ENCODE peak calls at places on chromosome X, in four cellular contexts. I, Q, L and J are unnamed samples.

GRCh38 chrX:118066867-118067515 is 49.6 kb downstream of the KLHL13 start:
- DNase-seq in I (no peak), Q (no peak), L (no peak), J (no peak)

GRCh38 chrX:16496175-16496574 is 153.8 kb upstream of the S100G start:
- DNase-seq in I (no peak), Q (no peak), L (no peak), J (no peak)

GRCh38 chrX:130999360-130999759 is 58.8 kb upstream of the ARHGAP36 start:
- DNase-seq in I (no peak), Q (no peak), L (no peak), J (no peak)

GRCh38 chrX:107440187-107440586 is 9.3 kb upstream of the FRMPD3 start:
- DNase-seq in I (no peak), Q (no peak), L (no peak), J (no peak)

GRCh38 chrX:11461181-11462001 is 168.2 kb downstream of the AMELX start:
- DNase-seq in I (no peak), Q (no peak), L (peak), J (no peak)

GRCh38 chrX:54891573-54891972 is 29.1 kb upstream of the TRO start:
- DNase-seq in I (no peak), Q (no peak), L (peak), J (no peak)

GRCh38 chrX:154374361-154375155 is at the start of gene FLNA:
- DNase-seq in I (no peak), Q (no peak), L (no peak), J (no peak)

GRCh38 chrX:131264053-131264452 is 25.1 kb downstream of the IGSF1 start:
- DNase-seq in I (no peak), Q (no peak), L (no peak), J (no peak)

GRCh38 chrX:75746891-75747639 is 38.0 kb downstream of the MAGEE2 start:
- DNase-seq in I (peak), Q (no peak), L (peak), J (no peak)

GRCh38 chrX:134753185-134754008 is 95.1 kb upstream of the PLAC1 start:
- DNase-seq in I (no peak), Q (no peak), L (peak), J (no peak)
- TF ChIP-seq CTCF in I (no peak), Q (no peak), L (peak), J (peak)

GRCh38 chrX:132833373-132833772 is 125.1 kb downstream of the HS6ST2 start:
- DNase-seq in I (no peak), Q (no peak), L (no peak), J (no peak)

GRCh38 chrX:132836471-132836870 is 122.0 kb downstream of the HS6ST2 start:
- DNase-seq in I (no peak), Q (no peak), L (no peak), J (no peak)

GRCh38 chrX:132834741-132835140 is 123.7 kb downstream of the HS6ST2 start:
- DNase-seq in I (no peak), Q (no peak), L (no peak), J (no peak)

GRCh38 chrX:132831336-132831973 is 127.0 kb downstream of the HS6ST2 start:
- DNase-seq in I (no peak), Q (no peak), L (no peak), J (no peak)

GRCh38 chrX:132834109-132834508 is 124.3 kb downstream of the HS6ST2 start:
- DNase-seq in I (no peak), Q (no peak), L (no peak), J (no peak)
- TF ChIP-seq CTCF in I (no peak), Q (no peak), L (no peak), J (no peak)

GRCh38 chrX:120999413-120999812 is 13.9 kb upstream of the CT47A1 start:
- DNase-seq in I (no peak), Q (no peak), L (no peak), J (no peak)

DNA sequence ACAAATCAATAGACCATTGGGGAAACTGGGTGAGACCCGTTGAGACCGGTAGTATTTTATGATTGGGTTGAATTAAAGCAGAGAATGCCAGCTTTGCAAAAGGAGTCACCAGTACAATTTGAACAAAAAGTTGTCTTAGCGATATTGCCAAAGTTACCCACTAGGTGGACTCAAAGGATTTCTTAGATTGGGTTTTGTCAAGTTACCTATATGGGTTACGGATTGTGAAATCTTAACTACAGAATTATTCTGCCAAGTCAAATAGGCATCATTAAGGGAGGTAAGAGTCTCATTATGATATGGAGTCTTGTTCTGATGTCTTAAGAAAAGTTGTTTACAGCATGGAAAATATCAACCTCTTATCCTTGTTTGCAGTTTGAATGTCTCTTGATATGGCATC is 15.0 kb upstream of the CT47A1 start:
- DNase-seq in I (no peak), Q (no peak), L (peak), J (no peak)
- TF ChIP-seq CTCF in I (peak), Q (no peak), L (peak), J (peak)

GRCh38 chrX:115909017-115909416 is 261.5 kb upstream of the AGTR2 start:
- DNase-seq in I (no peak), Q (no peak), L (no peak), J (no peak)

GRCh38 chrX:115906276-115906675 is 264.3 kb upstream of the AGTR2 start:
- DNase-seq in I (no peak), Q (no peak), L (no peak), J (no peak)

GRCh38 chrX:115902995-115903394 is 267.5 kb upstream of the AGTR2 start:
- DNase-seq in I (no peak), Q (no peak), L (no peak), J (no peak)

GRCh38 chrX:115911967-115912366 is 258.6 kb upstream of the AGTR2 start:
- DNase-seq in I (no peak), Q (no peak), L (no peak), J (no peak)

DNA sequence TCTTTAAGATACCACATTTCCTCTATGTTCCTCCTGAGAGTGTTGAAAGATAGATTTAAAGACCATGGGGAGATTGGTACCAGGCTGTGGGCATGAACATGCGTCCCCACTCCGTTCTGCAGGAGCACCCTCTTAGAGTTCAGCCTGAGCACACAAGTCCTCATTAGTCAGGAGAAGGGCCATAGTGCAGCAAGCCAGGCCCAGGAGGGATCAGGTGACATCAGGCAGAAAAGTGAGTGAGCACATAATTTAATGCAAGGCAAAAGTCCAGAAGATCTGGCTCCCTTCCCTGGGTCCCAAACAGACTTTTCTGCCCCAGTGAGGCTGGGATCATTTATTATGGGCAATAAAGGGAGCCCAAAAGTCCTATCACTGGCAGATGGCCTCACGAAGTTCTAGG is 263.7 kb upstream of the AGTR2 start:
- DNase-seq in I (no peak), Q (no peak), L (no peak), J (no peak)
- TF ChIP-seq CTCF in I (no peak), Q (no peak), L (no peak), J (no peak)

DNA sequence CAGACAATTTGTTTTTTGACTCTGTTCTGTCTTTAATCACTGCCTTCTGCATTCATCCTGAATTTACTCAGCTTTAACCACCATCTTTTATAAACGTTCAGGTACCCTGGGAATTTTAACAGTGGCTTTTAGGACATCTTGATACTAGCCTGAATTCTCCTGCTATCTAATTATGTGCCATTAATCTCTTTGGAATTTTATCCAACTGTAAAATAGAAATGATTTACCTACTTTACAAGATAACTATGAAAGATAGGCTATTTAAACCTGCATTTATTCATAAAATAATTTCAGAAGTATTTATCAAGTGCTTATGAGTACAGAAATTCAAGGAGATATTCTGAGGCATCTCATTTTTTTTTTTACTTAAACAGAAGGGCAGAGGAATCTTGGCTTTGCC is 146.5 kb upstream of the PLAC1 start:
- DNase-seq in I (no peak), Q (no peak), L (no peak), J (no peak)
- TF ChIP-seq CTCF in I (no peak), Q (no peak), L (no peak), J (no peak)

DNA sequence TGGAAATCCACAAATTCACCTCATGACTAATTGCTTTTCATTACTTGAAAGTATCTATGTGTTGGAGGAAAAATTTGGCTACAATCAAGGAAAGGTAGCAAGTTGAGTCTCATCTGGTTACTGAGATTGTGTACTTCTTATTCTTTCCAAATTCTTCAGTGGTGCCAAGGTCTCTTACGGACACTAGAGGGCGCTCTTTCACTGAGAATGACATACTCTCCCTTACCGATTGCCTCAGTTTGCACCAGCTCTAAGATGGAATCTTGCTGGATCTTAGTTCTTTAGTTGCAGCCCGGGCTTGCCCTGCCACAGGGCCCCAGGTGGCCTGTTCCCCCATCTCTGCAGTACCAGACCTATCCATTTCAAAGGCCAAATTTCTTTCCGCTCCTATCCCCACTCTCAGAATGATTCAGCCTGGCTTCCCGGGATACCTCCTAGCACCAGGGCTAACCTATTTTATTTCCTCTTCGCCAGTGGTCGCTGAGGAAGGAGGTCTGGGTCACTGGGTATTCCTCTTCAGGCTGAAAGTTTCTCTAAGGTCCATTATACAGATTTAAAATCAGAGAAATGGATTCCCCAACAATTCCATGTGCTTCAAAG is 24.6 kb upstream of the GPR50 start:
- DNase-seq in I (no peak), Q (no peak), L (peak), J (no peak)
- TF ChIP-seq CTCF in I (peak), Q (peak), L (peak), J (peak)

GRCh38 chrX:115913575-115913974 is 257.0 kb upstream of the AGTR2 start:
- DNase-seq in I (no peak), Q (no peak), L (no peak), J (no peak)

DNA sequence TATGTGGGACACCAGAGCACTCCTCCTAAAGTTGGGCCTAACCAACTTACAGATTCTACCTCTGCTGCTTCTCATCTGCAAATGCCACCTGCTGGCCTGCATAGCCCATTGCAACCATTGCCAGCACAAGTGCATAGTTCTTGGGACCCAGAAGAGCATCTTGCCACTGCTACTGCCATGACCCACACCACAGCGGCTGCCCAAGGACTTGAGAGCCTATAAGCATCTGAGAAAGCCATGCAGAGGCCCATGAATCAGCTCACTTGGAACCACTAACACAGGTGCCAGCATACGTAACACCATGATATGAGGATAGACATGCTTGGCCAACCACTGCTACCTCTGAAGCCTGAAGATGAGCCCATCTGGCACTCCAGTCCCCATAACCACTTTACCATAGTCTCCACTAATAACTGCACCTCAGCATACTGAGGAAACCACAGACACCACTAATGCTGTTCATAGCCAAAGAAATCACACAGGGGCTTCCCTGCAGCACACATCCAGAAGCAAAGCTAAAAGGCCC is 258.1 kb upstream of the AGTR2 start:
- DNase-seq in I (no peak), Q (no peak), L (peak), J (no peak)
- TF ChIP-seq CTCF in I (no peak), Q (no peak), L (peak), J (no peak)

DNA sequence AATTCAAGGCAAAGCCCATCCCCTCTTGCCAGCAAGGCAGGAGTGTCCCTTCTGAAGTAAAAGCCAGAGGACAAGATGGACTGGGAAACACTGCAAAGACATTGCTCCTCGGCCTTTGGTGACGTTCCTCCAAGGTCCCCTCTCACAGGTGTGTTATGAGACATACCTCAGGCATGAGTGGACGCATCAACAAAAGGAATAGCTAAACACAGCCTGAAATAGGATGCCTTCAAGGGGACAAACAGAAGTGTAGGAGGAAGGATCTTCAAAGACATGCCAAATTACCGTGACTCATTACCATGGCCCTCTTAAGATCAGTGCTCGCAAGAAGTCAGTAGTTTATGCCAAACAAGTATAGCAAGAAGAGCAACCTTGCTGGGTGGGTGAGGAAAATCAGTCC is 6.0 kb upstream of the IDS start:
- DNase-seq in I (no peak), Q (no peak), L (no peak), J (no peak)
- TF ChIP-seq CTCF in I (no peak), Q (no peak), L (no peak), J (no peak)

DNA sequence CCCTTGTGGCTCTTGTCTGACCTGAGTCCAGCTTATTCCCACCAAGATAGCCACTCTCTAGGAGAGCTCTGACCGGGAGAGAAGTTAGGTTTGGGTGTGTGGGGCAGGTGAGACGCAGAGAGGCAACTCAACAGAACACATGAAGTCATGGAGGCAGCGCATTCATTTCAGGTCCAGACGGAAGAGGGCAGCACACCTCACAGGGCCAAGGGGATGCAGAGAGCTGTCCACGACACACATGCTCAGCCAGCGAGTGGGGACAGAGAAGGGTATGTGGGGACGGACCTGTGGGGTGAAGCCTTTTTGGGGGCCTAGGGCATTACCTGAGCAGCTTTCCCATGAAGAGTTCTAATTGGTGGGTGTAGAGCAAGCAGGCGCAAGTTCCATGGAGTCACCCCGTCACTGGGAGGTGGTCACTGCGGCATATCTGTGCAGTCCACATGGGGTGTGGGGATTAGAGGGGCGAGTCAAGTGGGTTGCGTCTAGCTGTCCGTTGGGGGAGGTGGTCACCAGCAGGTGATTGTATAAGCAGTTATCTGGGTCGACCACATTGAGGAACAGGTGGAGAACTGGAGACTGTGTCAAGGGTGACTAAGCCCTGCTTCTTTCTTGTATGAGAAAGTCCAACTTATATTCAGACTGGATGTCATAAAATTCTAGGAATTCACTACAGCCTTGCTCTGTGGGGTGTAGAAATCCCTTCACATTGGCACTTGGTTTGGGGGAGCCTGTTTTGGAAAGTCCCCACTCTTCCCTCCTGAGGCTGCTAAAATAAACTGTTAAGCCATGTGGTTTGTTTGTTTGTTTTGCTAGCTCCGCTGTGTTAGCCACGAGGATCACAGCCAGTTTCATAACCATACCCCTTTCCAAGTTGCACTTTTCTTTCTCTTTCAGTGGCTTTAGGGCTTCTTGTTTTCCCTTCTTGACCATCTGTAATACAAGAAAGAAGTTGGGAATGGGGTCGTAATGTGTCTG is 24.5 kb upstream of the UXT start:
- DNase-seq in I (no peak), Q (no peak), L (peak), J (no peak)
- TF ChIP-seq CTCF in I (no peak), Q (no peak), L (no peak), J (no peak)

DNA sequence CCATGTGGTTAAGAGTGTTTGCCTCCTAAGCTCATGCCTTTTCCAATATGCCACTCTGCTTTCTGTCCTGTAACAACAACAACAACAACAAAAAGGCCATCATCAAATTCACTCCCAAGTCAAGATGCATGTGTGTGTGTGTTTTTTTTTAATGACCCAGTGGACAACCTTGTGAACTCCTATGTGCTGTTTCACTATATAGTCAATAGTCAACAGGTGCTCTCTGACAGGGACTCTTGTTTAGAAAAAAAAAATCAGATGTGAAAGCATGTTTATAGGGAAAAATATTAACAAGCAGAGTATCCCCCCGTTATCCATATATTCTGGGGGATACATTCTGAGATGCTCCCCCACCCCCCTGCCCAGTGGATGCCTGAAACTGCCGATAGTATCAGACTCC is 50.6 kb upstream of the BEND2 start:
- DNase-seq in I (no peak), Q (no peak), L (no peak), J (no peak)
- TF ChIP-seq CTCF in I (no peak), Q (no peak), L (no peak), J (no peak)